ENCODE peak calls at places on chromosome 1, in seven cellular contexts. X is left ventricle myocardium inferior, C is BJ, Q is glutamatergic neuron, G is astrocyte, F is dorsolateral prefrontal cortex, W is neural progenitor cell. R is an unnamed sample.

GRCh38 chr1:1318777-1319645 is 5.4 kb downstream of the INTS11 start:
- DNase-seq in X (no peak), C (no peak), Q (no peak), G (no peak), F (no peak), W (no peak), R (no peak)

GRCh38 chr1:232891656-232892317 is 58.6 kb upstream of the NTPCR start:
- DNase-seq in X (no peak), C (no peak), Q (no peak), G (peak; percentile 23), F (no peak), W (no peak), R (no peak)

GRCh38 chr1:1082239-1083180 is 8.4 kb upstream of the RNF223 start:
- DNase-seq in X (peak; percentile 13), C (no peak), Q (peak; percentile 28), G (no peak), F (no peak), W (no peak), R (no peak)

GRCh38 chr1:175572932-175573871 is 170.2 kb downstream of the TNR start:
- DNase-seq in X (no peak), C (no peak), Q (no peak), G (no peak), F (peak; percentile 88), W (no peak), R (no peak)

GRCh38 chr1:37739222-37739621 is 25.7 kb downstream of the EPHA10 start:
- DNase-seq in X (no peak), C (no peak), Q (no peak), G (no peak), F (no peak), W (no peak), R (no peak)

GRCh38 chr1:35449334-35450008 is 107.7 kb downstream of the KIAA0319L start:
- DNase-seq in X (no peak), C (peak; percentile 91), Q (no peak), G (peak; percentile 94), F (no peak), W (no peak), R (no peak)

GRCh38 chr1:109498161-109498801 is 4.4 kb downstream of the CYB561D1 start:
- DNase-seq in X (no peak), C (no peak), Q (peak; percentile 91), G (no peak), F (peak; percentile 62), W (peak; percentile 81), R (no peak)

GRCh38 chr1:28877132-28877781 is 37.1 kb upstream of the EPB41 start:
- DNase-seq in X (peak; percentile 66), C (no peak), Q (peak; percentile 78), G (no peak), F (peak; percentile 81), W (peak; percentile 87), R (peak; percentile 79)

GRCh38 chr1:23963617-23964234 is 4.1 kb downstream of the PNRC2 start:
- DNase-seq in X (no peak), C (no peak), Q (no peak), G (no peak), F (no peak), W (no peak), R (no peak)

GRCh38 chr1:94709891-94710581 is 110.1 kb upstream of the SLC44A3 start:
- DNase-seq in X (no peak), C (no peak), Q (no peak), G (peak; percentile 38), F (no peak), W (no peak), R (no peak)

GRCh38 chr1:172970186-172970585 is 80.6 kb downstream of the TNFSF18 start:
- DNase-seq in X (no peak), C (no peak), Q (no peak), G (peak; percentile 47), F (no peak), W (peak; percentile 9), R (no peak)

GRCh38 chr1:98045211-98046030 is 124.6 kb upstream of the DPYD start:
- DNase-seq in X (no peak), C (no peak), Q (peak; percentile 25), G (peak; percentile 69), F (no peak), W (peak; percentile 54), R (no peak)

GRCh38 chr1:204161609-204162497 is 4.3 kb downstream of the REN start:
- DNase-seq in X (no peak), C (no peak), Q (no peak), G (no peak), F (no peak), W (no peak), R (no peak)

GRCh38 chr1:183023146-183023600 is at the start of gene LAMC1:
- DNase-seq in X (peak; percentile 85), C (no peak), Q (peak; percentile 93), G (peak; percentile 68), F (peak; percentile 39), W (peak; percentile 97), R (peak; percentile 80)

GRCh38 chr1:183022202-183023145 is 746 bp upstream of the LAMC1 start:
- DNase-seq in X (peak; percentile 82), C (peak; percentile 93), Q (peak; percentile 85), G (peak; percentile 95), F (peak; percentile 75), W (peak; percentile 92), R (peak; percentile 76)

GRCh38 chr1:183021405-183022201 is 1.6 kb upstream of the LAMC1 start:
- DNase-seq in X (no peak), C (no peak), Q (no peak), G (no peak), F (no peak), W (no peak), R (no peak)

GRCh38 chr1:183024352-183025337 is 1.4 kb downstream of the LAMC1 start:
- DNase-seq in X (no peak), C (no peak), Q (no peak), G (no peak), F (no peak), W (peak; percentile 38), R (no peak)

GRCh38 chr1:183023601-183024351 is 556 bp downstream of the LAMC1 start:
- DNase-seq in X (peak; percentile 65), C (no peak), Q (peak; percentile 74), G (no peak), F (peak; percentile 78), W (peak; percentile 84), R (peak; percentile 77)
- TF ChIP-seq CTCF in X (peak; percentile 65), C (peak; percentile 51), Q (no peak), G (peak; percentile 4), F (peak; percentile 19), W (peak; percentile 57), R (peak; percentile 60)

GRCh38 chr1:25617626-25618432 is 1.2 kb downstream of the MAN1C1 start:
- DNase-seq in X (peak; percentile 32), C (no peak), Q (peak; percentile 52), G (no peak), F (no peak), W (peak; percentile 68), R (no peak)

GRCh38 chr1:25615563-25616079 is 970 bp upstream of the MAN1C1 start:
- DNase-seq in X (no peak), C (no peak), Q (no peak), G (no peak), F (no peak), W (no peak), R (no peak)

GRCh38 chr1:25616932-25617625 is 488 bp downstream of the MAN1C1 start:
- DNase-seq in X (peak; percentile 22), C (no peak), Q (peak; percentile 30), G (no peak), F (no peak), W (peak; percentile 52), R (no peak)

GRCh38 chr1:25615172-25615541 is 1.4 kb upstream of the MAN1C1 start:
- DNase-seq in X (no peak), C (no peak), Q (no peak), G (no peak), F (no peak), W (no peak), R (no peak)

GRCh38 chr1:25616080-25616931 is at the start of gene MAN1C1:
- DNase-seq in X (peak; percentile 91), C (no peak), Q (peak; percentile 97), G (peak; percentile 46), F (peak; percentile 94), W (peak; percentile 99), R (peak; percentile 95)
- TF ChIP-seq CTCF in X (peak; percentile 66), C (peak; percentile 60), Q (peak; percentile 37), G (no peak), F (peak; percentile 58), W (peak; percentile 58), R (no peak)

DNA sequence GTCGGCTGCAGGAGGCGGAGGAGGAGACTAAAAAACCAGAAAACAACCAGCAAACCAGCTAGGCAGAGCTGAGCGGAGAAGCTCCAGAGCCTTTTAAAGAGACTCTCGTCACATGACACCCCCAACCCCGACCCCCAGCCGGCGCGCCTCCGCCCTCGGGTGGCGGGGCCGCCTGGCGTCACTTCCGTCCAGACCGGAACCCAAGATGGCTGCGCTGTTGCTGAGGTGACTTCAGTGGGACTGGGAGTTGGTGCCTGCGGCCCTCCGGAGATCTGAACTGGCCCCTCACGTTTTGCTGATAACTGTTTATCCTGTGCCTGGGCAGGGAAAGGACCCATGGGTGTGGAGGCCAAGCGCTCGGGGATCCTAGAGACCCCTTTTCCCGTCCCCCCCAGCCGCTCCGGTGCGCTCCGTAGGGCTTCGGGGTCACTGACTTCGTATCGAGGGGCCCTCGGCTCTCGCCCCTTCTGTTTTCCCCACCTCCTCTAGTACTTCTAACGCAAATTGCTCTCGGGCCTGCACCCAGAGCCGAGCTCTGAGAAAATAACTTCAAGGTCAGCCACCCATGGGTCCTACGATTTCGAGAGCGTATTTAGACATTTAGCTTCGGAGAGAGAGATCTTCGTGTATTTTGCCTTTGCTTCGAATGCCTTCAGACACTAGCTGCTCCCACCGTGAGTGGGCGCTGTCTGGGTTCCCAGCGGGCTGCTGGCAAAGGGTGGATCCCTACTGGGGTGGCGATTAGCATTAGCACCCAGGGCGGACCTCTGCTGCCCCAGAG is at the start of gene SDHC:
- DNase-seq in X (peak; percentile 90), C (peak; percentile 49), Q (peak; percentile 92), G (peak; percentile 76), F (peak; percentile 96), W (peak; percentile 95), R (peak; percentile 95)
- TF ChIP-seq CTCF in X (peak; percentile 23), C (peak; percentile 61), Q (no peak), G (peak; percentile 46), F (no peak), W (peak; percentile 53), R (peak; percentile 20)

GRCh38 chr1:59159557-59160203 is 137.2 kb upstream of the FGGY start:
- DNase-seq in X (no peak), C (no peak), Q (no peak), G (no peak), F (no peak), W (no peak), R (no peak)

GRCh38 chr1:59156031-59156430 is 140.9 kb upstream of the FGGY start:
- DNase-seq in X (no peak), C (no peak), Q (no peak), G (no peak), F (no peak), W (no peak), R (no peak)

GRCh38 chr1:59161136-59161535 is 135.8 kb upstream of the FGGY start:
- DNase-seq in X (no peak), C (no peak), Q (no peak), G (no peak), F (no peak), W (no peak), R (no peak)

GRCh38 chr1:59156526-59157196 is 140.2 kb upstream of the FGGY start:
- DNase-seq in X (no peak), C (no peak), Q (no peak), G (peak; percentile 57), F (no peak), W (peak; percentile 76), R (no peak)

GRCh38 chr1:59158321-59158720 is 138.6 kb upstream of the FGGY start:
- DNase-seq in X (no peak), C (no peak), Q (no peak), G (no peak), F (no peak), W (no peak), R (no peak)
- TF ChIP-seq CTCF in X (no peak), C (no peak), Q (no peak), G (no peak), F (no peak), W (no peak), R (no peak)